ENCODE peak calls at places on chromosomes 12 and 14, in five cellular contexts. Q is IMR-90, I is K562, F is H1, L is SK-N-SH. E is an unnamed sample.

GRCh38 chr14:98186140-98186539 is 1085.9 kb downstream of the BCL11B start:
- DNase-seq in Q (no peak), I (no peak), F (no peak), L (no peak), E (no peak)

GRCh38 chr14:75675265-75675960 is 14.4 kb downstream of the TTLL5 start:
- DNase-seq in Q (no peak), I (no peak), F (no peak), L (no peak), E (no peak)

GRCh38 chr14:68458840-68459469 is 333.9 kb downstream of the ZFP36L1 start:
- DNase-seq in Q (peak), I (no peak), F (no peak), L (peak), E (peak)

GRCh38 chr14:104694991-104695659 is 5.7 kb downstream of the INF2 start:
- DNase-seq in Q (no peak), I (no peak), F (no peak), L (no peak), E (no peak)

GRCh38 chr12:24615967-24616411 is 332.9 kb downstream of the BCAT1 start:
- DNase-seq in Q (peak), I (no peak), F (no peak), L (no peak), E (no peak)

GRCh38 chr12:106282457-106283097 is 20.0 kb upstream of the TCP11L2 start:
- DNase-seq in Q (peak), I (peak), F (peak), L (peak), E (peak)

GRCh38 chr12:6542209-6543009 is 8.1 kb downstream of the GAPDH start:
- DNase-seq in Q (no peak), I (no peak), F (no peak), L (no peak), E (no peak)

GRCh38 chr14:68781161-68782021 is 11.5 kb downstream of the ZFP36L1 start:
- DNase-seq in Q (no peak), I (peak), F (no peak), L (no peak), E (no peak)

GRCh38 chr14:85366226-85366625 is 163.7 kb upstream of the FLRT2 start:
- DNase-seq in Q (no peak), I (no peak), F (no peak), L (no peak), E (no peak)

GRCh38 chr14:58061581-58061980 is 90.4 kb downstream of the ARMH4 start:
- DNase-seq in Q (no peak), I (no peak), F (no peak), L (no peak), E (no peak)

GRCh38 chr14:33249361-33249760 is 310.7 kb downstream of the NPAS3 start:
- DNase-seq in Q (no peak), I (no peak), F (no peak), L (no peak), E (no peak)

GRCh38 chr12:15563683-15564082 is 225.5 kb downstream of the EPS8 start:
- DNase-seq in Q (peak), I (no peak), F (no peak), L (no peak), E (no peak)

GRCh38 chr12:77384941-77385340 is 319.6 kb upstream of the E2F7 start:
- DNase-seq in Q (no peak), I (no peak), F (no peak), L (no peak), E (no peak)

GRCh38 chr12:106247731-106248176 is at the start of gene CKAP4:
- DNase-seq in Q (peak), I (peak), F (no peak), L (peak), E (peak)

GRCh38 chr12:27104546-27104945 is 22.2 kb upstream of the C12orf71 start:
- DNase-seq in Q (peak), I (no peak), F (no peak), L (no peak), E (no peak)

GRCh38 chr14:100851946-100852620 is 26.2 kb downstream of the MEG3 start:
- DNase-seq in Q (no peak), I (no peak), F (no peak), L (peak), E (no peak)

GRCh38 chr14:64673748-64674147 is 30.5 kb upstream of the PLEKHG3 start:
- DNase-seq in Q (no peak), I (no peak), F (no peak), L (no peak), E (no peak)

GRCh38 chr14:58752782-58753181 is 115.0 kb downstream of the DACT1 start:
- DNase-seq in Q (no peak), I (no peak), F (no peak), L (no peak), E (peak)

GRCh38 chr12:47930634-47931033 is 25.8 kb upstream of the VDR start:
- DNase-seq in Q (no peak), I (no peak), F (no peak), L (no peak), E (no peak)

GRCh38 chr12:92543359-92543758 is 159.4 kb upstream of the PLEKHG7 start:
- DNase-seq in Q (no peak), I (no peak), F (no peak), L (no peak), E (no peak)

GRCh38 chr12:48925218-48925871 is at the start of gene FKBP11:
- DNase-seq in Q (peak), I (no peak), F (peak), L (peak), E (peak)

GRCh38 chr12:34306133-34306830 is 284.0 kb downstream of the ALG10 start:
- DNase-seq in Q (no peak), I (no peak), F (no peak), L (no peak), E (no peak)

GRCh38 chr14:86675059-86675458 is 1145.1 kb downstream of the FLRT2 start:
- DNase-seq in Q (no peak), I (no peak), F (no peak), L (no peak), E (no peak)

GRCh38 chr12:6917491-6918231 is 3.3 kb downstream of the ENO2 start:
- DNase-seq in Q (peak), I (no peak), F (no peak), L (no peak), E (no peak)

DNA sequence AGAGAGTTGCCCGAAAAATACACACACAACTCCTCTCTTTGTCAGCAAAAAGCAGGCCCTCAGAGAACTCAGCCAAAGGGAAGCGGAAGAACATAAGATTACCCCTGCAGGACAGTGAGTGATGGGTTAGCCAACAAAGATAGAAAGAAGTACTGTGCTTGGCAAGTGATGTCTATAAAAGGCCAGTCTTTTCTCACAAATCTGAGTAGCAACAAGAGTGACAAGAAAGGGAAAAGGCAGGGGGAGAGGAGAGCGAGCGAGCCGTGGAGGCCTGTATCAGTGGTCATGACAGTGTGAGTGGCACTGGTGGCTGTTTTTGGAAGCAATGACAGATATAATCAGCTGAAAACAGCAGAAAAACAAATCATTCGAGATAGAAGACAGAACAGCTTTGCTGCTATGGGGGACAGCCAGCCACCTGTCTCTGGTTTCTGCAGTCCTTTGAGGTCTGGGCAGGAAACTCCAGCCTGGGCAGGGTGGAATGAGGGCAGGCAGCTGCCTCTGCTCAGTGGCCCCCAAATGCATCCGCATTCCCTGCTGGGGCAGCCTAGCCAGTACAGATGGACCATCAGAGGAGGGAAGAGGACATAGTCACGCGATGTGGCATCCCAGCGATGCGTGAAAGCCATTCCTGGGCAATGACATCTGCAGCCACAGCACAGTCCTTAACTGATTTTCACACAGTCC is 74.7 kb downstream of the TRIM9 start:
- DNase-seq in Q (no peak), I (no peak), F (no peak), L (peak), E (no peak)
- TF ChIP-seq RFX5 in Q (no peak), I (no peak), F (no peak), L (no peak), E (no peak)

GRCh38 chr14:65985976-65986375 is 500.2 kb upstream of the CCDC196 start:
- DNase-seq in Q (no peak), I (no peak), F (no peak), L (no peak), E (no peak)
- TF ChIP-seq RFX5 in Q (no peak), I (no peak), F (no peak), L (no peak), E (no peak)

GRCh38 chr14:94303111-94303510 is 10.0 kb upstream of the SERPINA10 start:
- DNase-seq in Q (no peak), I (no peak), F (no peak), L (no peak), E (no peak)
- TF ChIP-seq RFX5 in Q (no peak), I (no peak), F (no peak), L (no peak), E (no peak)

GRCh38 chr14:90408713-90409112 is 11.9 kb downstream of the CALM1 start:
- DNase-seq in Q (peak), I (no peak), F (no peak), L (no peak), E (no peak)
- TF ChIP-seq RFX5 in Q (no peak), I (no peak), F (no peak), L (no peak), E (no peak)

GRCh38 chr14:50225974-50226297 is 5.4 kb downstream of the SOS2 start:
- DNase-seq in Q (no peak), I (peak), F (no peak), L (no peak), E (no peak)

GRCh38 chr14:50225067-50225973 is 6.1 kb downstream of the SOS2 start:
- DNase-seq in Q (peak), I (no peak), F (no peak), L (peak), E (no peak)

GRCh38 chr14:50218501-50218900 is 12.9 kb downstream of the SOS2 start:
- DNase-seq in Q (no peak), I (no peak), F (no peak), L (no peak), E (no peak)

GRCh38 chr14:50222061-50222613 is 9.2 kb downstream of the SOS2 start:
- DNase-seq in Q (peak), I (no peak), F (no peak), L (no peak), E (no peak)
- TF ChIP-seq RFX5 in Q (no peak), I (no peak), F (no peak), L (no peak), E (no peak)

DNA sequence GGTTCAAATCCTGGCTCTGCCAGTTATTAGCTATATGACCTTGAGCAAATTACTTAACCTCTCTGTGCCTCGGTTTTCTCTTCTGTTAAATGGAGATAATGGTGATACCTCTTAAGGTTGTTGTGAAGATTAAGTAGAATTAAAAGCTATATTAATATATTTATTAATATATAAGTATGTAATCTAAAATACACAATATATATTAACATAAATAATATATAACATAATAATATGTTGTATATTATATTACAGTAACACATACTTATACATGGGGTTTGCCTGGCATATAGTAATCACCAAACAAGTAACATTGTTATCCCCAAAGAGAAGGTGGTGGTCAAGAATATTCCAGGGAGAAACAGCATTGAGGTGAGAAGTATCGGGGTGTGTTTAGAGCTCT is 92.0 kb downstream of the CMKLR1 start:
- DNase-seq in Q (no peak), I (no peak), F (no peak), L (no peak), E (no peak)
- TF ChIP-seq RFX5 in Q (no peak), I (no peak), F (no peak), L (no peak), E (no peak)

DNA sequence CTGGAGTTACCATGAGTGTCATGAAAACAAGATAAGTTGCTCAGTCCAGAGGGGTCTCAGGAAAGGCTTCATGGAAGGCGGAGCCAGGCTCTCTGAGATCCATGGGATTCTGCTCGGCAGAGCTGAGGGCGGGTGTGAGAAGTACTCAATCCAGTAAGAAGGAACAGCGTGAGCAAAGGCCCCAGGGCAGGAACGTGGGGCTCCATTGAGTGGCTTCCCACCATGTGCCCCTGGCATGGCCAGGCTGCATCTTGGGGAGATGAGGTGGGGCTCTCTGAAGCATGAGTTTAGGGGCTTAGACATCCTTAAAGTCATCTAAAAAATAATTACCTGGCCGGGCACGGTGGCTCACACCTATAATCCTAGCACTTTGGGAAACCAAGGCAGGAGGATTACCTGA is 58.0 kb downstream of the ARL6IP4 start:
- DNase-seq in Q (no peak), I (no peak), F (no peak), L (no peak), E (no peak)
- TF ChIP-seq RFX5 in Q (no peak), I (no peak), F (no peak), L (no peak), E (no peak)

GRCh38 chr12:116820077-116820656 is 61.1 kb downstream of the HRK start:
- DNase-seq in Q (no peak), I (no peak), F (no peak), L (no peak), E (no peak)
- TF ChIP-seq RFX5 in Q (peak), I (peak), F (peak), L (peak), E (peak)

GRCh38 chr12:31868980-31869379 is 90.2 kb upstream of the RESF1 start:
- DNase-seq in Q (peak), I (no peak), F (no peak), L (peak), E (peak)
- TF ChIP-seq RFX5 in Q (no peak), I (no peak), F (no peak), L (no peak), E (no peak)

E was measured in A549.